ENCODE peak calls at places on chromosomes 16 and 17, in four cellular contexts. L, X, P and Y are unnamed samples.

GRCh38 chr16:87487361-87487924 is 5.4 kb downstream of the ZCCHC14 start:
- DNase-seq in L (peak; percentile 80), X (no peak), P (no peak), Y (no peak)

GRCh38 chr17:42203354-42203753 is 9.1 kb upstream of the GHDC start:
- DNase-seq in L (no peak), X (no peak), P (no peak), Y (no peak)

GRCh38 chr17:73801455-73802100 is 157.3 kb upstream of the SDK2 start:
- DNase-seq in L (no peak), X (no peak), P (no peak), Y (no peak)

GRCh38 chr17:50551884-50552283 is 4.9 kb downstream of the SPATA20 start:
- DNase-seq in L (no peak), X (no peak), P (no peak), Y (no peak)

GRCh38 chr17:29699283-29699682 is 76.6 kb upstream of the CORO6 start:
- DNase-seq in L (no peak), X (no peak), P (no peak), Y (no peak)

GRCh38 chr17:58046230-58047094 is 36.8 kb upstream of the DYNLL2 start:
- DNase-seq in L (no peak), X (no peak), P (no peak), Y (no peak)

GRCh38 chr16:9647981-9648701 is 534.1 kb downstream of the GRIN2A start:
- DNase-seq in L (no peak), X (no peak), P (no peak), Y (peak; percentile 55)

GRCh38 chr17:2102931-2103398 is 48.1 kb downstream of the HIC1 start:
- DNase-seq in L (no peak), X (no peak), P (peak; percentile 60), Y (no peak)

GRCh38 chr16:9384141-9384540 is 292.7 kb downstream of the HAPSTR1 start:
- DNase-seq in L (no peak), X (no peak), P (no peak), Y (peak; percentile 8)

GRCh38 chr17:67506966-67507365 is 129.9 kb downstream of the PITPNC1 start:
- DNase-seq in L (no peak), X (no peak), P (peak; percentile 76), Y (no peak)

GRCh38 chr16:11414815-11415775 is 69.8 kb downstream of the RMI2 start:
- DNase-seq in L (no peak), X (no peak), P (no peak), Y (no peak)

GRCh38 chr16:11400076-11400475 is 54.8 kb downstream of the RMI2 start:
- DNase-seq in L (no peak), X (no peak), P (no peak), Y (peak; percentile 24)

GRCh38 chr17:58641937-58642336 is 49.9 kb downstream of the TEX14 start:
- DNase-seq in L (no peak), X (no peak), P (peak; percentile 6), Y (peak; percentile 50)

GRCh38 chr17:50026901-50027638 is 28.8 kb upstream of the ITGA3 start:
- DNase-seq in L (peak; percentile 58), X (peak; percentile 72), P (peak; percentile 80), Y (peak; percentile 86)

GRCh38 chr16:84484579-84485254 is 19.7 kb downstream of the MEAK7 start:
- DNase-seq in L (peak; percentile 65), X (no peak), P (no peak), Y (peak; percentile 36)

GRCh38 chr17:76988796-76989195 is 120.6 kb downstream of the MGAT5B start:
- DNase-seq in L (no peak), X (no peak), P (no peak), Y (no peak)

GRCh38 chr17:31002047-31002446 is 31.2 kb downstream of the RNF135 start:
- DNase-seq in L (no peak), X (no peak), P (no peak), Y (no peak)

GRCh38 chr17:41848788-41849187 is 11.2 kb downstream of the KLHL10 start:
- DNase-seq in L (no peak), X (no peak), P (peak; percentile 43), Y (no peak)

GRCh38 chr17:63528183-63528582 is 5.0 kb downstream of the KCNH6 start:
- DNase-seq in L (no peak), X (no peak), P (no peak), Y (no peak)

GRCh38 chr17:44383861-44384260 is 5.6 kb downstream of the ITGA2B start:
- DNase-seq in L (no peak), X (no peak), P (no peak), Y (no peak)

GRCh38 chr16:49111351-49111750 is 170.3 kb downstream of the CBLN1 start:
- DNase-seq in L (no peak), X (no peak), P (no peak), Y (no peak)

GRCh38 chr17:58643147-58643546 is 48.7 kb downstream of the TEX14 start:
- DNase-seq in L (no peak), X (no peak), P (peak; percentile 72), Y (peak; percentile 25)

GRCh38 chr16:17802566-17802965 is 331.8 kb upstream of the XYLT1 start:
- DNase-seq in L (no peak), X (no peak), P (no peak), Y (no peak)

GRCh38 chr17:47719411-47720152 is 13.5 kb upstream of the TBX21 start:
- DNase-seq in L (no peak), X (peak; percentile 87), P (peak; percentile 79), Y (peak; percentile 58)

GRCh38 chr17:79890706-79891105 is 51.5 kb upstream of the CBX4 start:
- DNase-seq in L (no peak), X (no peak), P (no peak), Y (no peak)

GRCh38 chr16:51834131-51834530 is 683.1 kb upstream of the SALL1 start:
- DNase-seq in L (no peak), X (no peak), P (peak; percentile 57), Y (no peak)

GRCh38 chr16:21158208-21159110 is at the start of gene LDAF1:
- DNase-seq in L (peak; percentile 80), X (peak; percentile 81), P (peak; percentile 78), Y (peak; percentile 84)